ENCODE peak calls at places on chromosomes 11 and 22, in eight cellular contexts. N is transverse colon; X is activated CD4-positive, alpha-beta T cell treated with anti-CD3 and anti-CD28 coated beads for 48 hours; J is effector memory CD8-positive, alpha-beta T cell; B is T-helper 2 cell; H is activated naive CD8-positive, alpha-beta T cell treated with anti-CD3 and anti-CD28 coated beads, Interleukin-2, amount 50 U/mL, for 24 hours; V is mucosa of descending colon; Y is mesothelial cell of epicardium. G is an unnamed sample.

GRCh38 chr11:128692750-128693578 is 908 bp upstream of the FLI1 start:
- DNase-seq in N (peak; percentile 27), X (peak; percentile 44), J (no peak), B (no peak), H (peak; percentile 47), V (no peak), Y (no peak), G (peak; percentile 34)

GRCh38 chr22:36510966-36511881 is 4.4 kb upstream of the FOXRED2 start:
- DNase-seq in N (peak; percentile 34), X (peak; percentile 53), J (peak; percentile 10), B (no peak), H (peak; percentile 33), V (peak; percentile 60), Y (peak; percentile 61), G (peak; percentile 35)

GRCh38 chr11:125287467-125288232 is 123.1 kb downstream of the PKNOX2 start:
- DNase-seq in N (no peak), X (no peak), J (no peak), B (no peak), H (no peak), V (peak; percentile 12), Y (peak; percentile 67), G (no peak)

GRCh38 chr11:74171630-74172465 is 759 bp downstream of the PPME1 start:
- DNase-seq in N (no peak), X (no peak), J (no peak), B (no peak), H (no peak), V (peak; percentile 7), Y (no peak), G (no peak)

GRCh38 chr11:85787809-85788805 is 22.8 kb downstream of the SYTL2 start:
- DNase-seq in N (peak; percentile 54), X (no peak), J (no peak), B (no peak), H (no peak), V (peak; percentile 65), Y (no peak), G (no peak)

GRCh38 chr22:43796567-43796966 is 15.5 kb downstream of the EFCAB6 start:
- DNase-seq in N (no peak), X (no peak), J (no peak), B (no peak), H (no peak), V (peak; percentile 15), Y (no peak), G (no peak)

GRCh38 chr11:117061256-117061655 is 37.0 kb downstream of the SIK3 start:
- DNase-seq in N (no peak), X (no peak), J (no peak), B (no peak), H (no peak), V (no peak), Y (no peak), G (no peak)

GRCh38 chr22:22462813-22463567 is 45.6 kb downstream of the ZNF280B start:
- DNase-seq in N (no peak), X (no peak), J (no peak), B (no peak), H (no peak), V (no peak), Y (no peak), G (no peak)

GRCh38 chr11:77411238-77411637 is 62.7 kb downstream of the PAK1 start:
- DNase-seq in N (peak; percentile 38), X (peak; percentile 21), J (peak; percentile 13), B (no peak), H (peak; percentile 31), V (peak; percentile 34), Y (peak; percentile 43), G (peak; percentile 6)

GRCh38 chr22:35752172-35752832 is 34.6 kb downstream of the APOL5 start:
- DNase-seq in N (no peak), X (no peak), J (no peak), B (no peak), H (no peak), V (no peak), Y (no peak), G (no peak)

GRCh38 chr22:23383491-23384450 is 196.3 kb downstream of the IGLL1 start:
- DNase-seq in N (no peak), X (no peak), J (no peak), B (no peak), H (no peak), V (no peak), Y (peak; percentile 66), G (no peak)

GRCh38 chr11:47406896-47407745 is 1.3 kb upstream of the SLC39A13 start:
- DNase-seq in N (no peak), X (no peak), J (no peak), B (no peak), H (no peak), V (no peak), Y (no peak), G (no peak)

GRCh38 chr11:34508514-34508913 is 5.1 kb downstream of the ELF5 start:
- DNase-seq in N (no peak), X (no peak), J (no peak), B (no peak), H (no peak), V (no peak), Y (no peak), G (no peak)

GRCh38 chr11:7220636-7221035 is 31.1 kb upstream of the SYT9 start:
- DNase-seq in N (no peak), X (no peak), J (no peak), B (no peak), H (no peak), V (no peak), Y (no peak), G (no peak)

GRCh38 chr11:44625759-44626523 is 60.5 kb downstream of the CD82 start:
- DNase-seq in N (peak; percentile 6), X (no peak), J (no peak), B (no peak), H (no peak), V (no peak), Y (peak; percentile 31), G (no peak)

GRCh38 chr11:10050561-10050960 is 243.5 kb downstream of the SBF2 start:
- DNase-seq in N (no peak), X (no peak), J (no peak), B (no peak), H (no peak), V (no peak), Y (no peak), G (no peak)

GRCh38 chr22:36225333-36225922 is 13.9 kb downstream of the APOL2 start:
- DNase-seq in N (no peak), X (no peak), J (no peak), B (no peak), H (no peak), V (no peak), Y (no peak), G (no peak)

GRCh38 chr11:122559734-122560382 is 95.7 kb upstream of the UBASH3B start:
- DNase-seq in N (no peak), X (peak; percentile 17), J (no peak), B (no peak), H (peak; percentile 18), V (no peak), Y (no peak), G (no peak)

GRCh38 chr11:127873478-127873877 is 713.9 kb downstream of the ETS1 start:
- DNase-seq in N (no peak), X (no peak), J (no peak), B (no peak), H (no peak), V (no peak), Y (no peak), G (no peak)

GRCh38 chr22:36860821-36861659 is at the start of gene NCF4:
- DNase-seq in N (peak; percentile 77), X (peak; percentile 49), J (peak; percentile 4), B (peak; percentile 18), H (peak; percentile 56), V (peak; percentile 61), Y (no peak), G (peak; percentile 41)

GRCh38 chr22:22235564-22235963 is 9.0 kb upstream of the VPREB1 start:
- DNase-seq in N (peak; percentile 46), X (peak; percentile 77), J (peak; percentile 57), B (peak; percentile 20), H (peak; percentile 64), V (peak; percentile 70), Y (no peak), G (peak; percentile 66)

GRCh38 chr11:8763070-8763469 is 80.5 kb downstream of the RPL27A start:
- DNase-seq in N (no peak), X (no peak), J (no peak), B (no peak), H (no peak), V (no peak), Y (no peak), G (no peak)

GRCh38 chr11:103610435-103610834 is 426.0 kb upstream of the DDI1 start:
- DNase-seq in N (no peak), X (no peak), J (no peak), B (no peak), H (no peak), V (no peak), Y (no peak), G (no peak)

GRCh38 chr22:44201556-44202129 is 20.9 kb downstream of the PARVG start:
- DNase-seq in N (no peak), X (no peak), J (no peak), B (no peak), H (no peak), V (no peak), Y (no peak), G (no peak)

GRCh38 chr11:29934115-29934638 is 82.7 kb downstream of the KCNA4 start:
- DNase-seq in N (no peak), X (no peak), J (no peak), B (no peak), H (no peak), V (no peak), Y (no peak), G (no peak)

GRCh38 chr22:43878831-43879550 is 12.8 kb downstream of the PNPLA5 start:
- DNase-seq in N (no peak), X (no peak), J (no peak), B (no peak), H (no peak), V (no peak), Y (no peak), G (no peak)

GRCh38 chr22:29216873-29217666 is 11.4 kb downstream of the EMID1 start:
- DNase-seq in N (no peak), X (no peak), J (no peak), B (no peak), H (no peak), V (no peak), Y (no peak), G (no peak)

GRCh38 chr22:37659897-37660708 is 1.6 kb downstream of the PDXP start:
- DNase-seq in N (peak; percentile 46), X (no peak), J (no peak), B (no peak), H (no peak), V (peak; percentile 40), Y (no peak), G (no peak)

GRCh38 chr11:128662960-128663359 is 30.9 kb upstream of the FLI1 start:
- DNase-seq in N (no peak), X (no peak), J (no peak), B (no peak), H (no peak), V (no peak), Y (no peak), G (no peak)

GRCh38 chr11:92406472-92406871 is 181.9 kb downstream of the FAT3 start:
- DNase-seq in N (no peak), X (no peak), J (no peak), B (no peak), H (no peak), V (no peak), Y (no peak), G (no peak)

GRCh38 chr22:39712081-39712480 is 141.5 kb downstream of the CACNA1I start:
- DNase-seq in N (no peak), X (no peak), J (no peak), B (no peak), H (no peak), V (no peak), Y (no peak), G (no peak)

GRCh38 chr11:6632116-6633073 is 13.2 kb upstream of the TPP1 start:
- DNase-seq in N (no peak), X (no peak), J (no peak), B (no peak), H (peak; percentile 31), V (no peak), Y (no peak), G (no peak)

G was measured in stimulated activated CD4-positive, alpha-beta T cell treated with anti-CD3 and anti-CD28 coated beads, Interleukin-4, amount 100 ng/mL, for 24 hours.